ENCODE peak calls at places on chromosomes 4 and X, in five cellular contexts. T is anterior cingulate cortex, W is dermis blood vessel endothelial cell, A is psoas muscle, F is NCI-H460. P is an unnamed sample.
A peak's percentile ranks its signal among the peaks of the same experiment; 100 is the strongest.

GRCh38 chr4:125368161-125368560 is 53.4 kb downstream of the FAT4 start:
- DNase-seq in T (no peak), W (peak; percentile 66), A (no peak), F (no peak), P (no peak)

GRCh38 chr4:185721190-185721948 is 90.6 kb downstream of the SORBS2 start:
- DNase-seq in T (no peak), W (no peak), A (no peak), F (peak; percentile 5), P (no peak)

GRCh38 chr4:18840499-18840898 is 818.9 kb upstream of the LCORL start:
- DNase-seq in T (no peak), W (no peak), A (no peak), F (no peak), P (no peak)

GRCh38 chr4:136935305-136935704 is 597.0 kb downstream of the PCDH18 start:
- DNase-seq in T (no peak), W (no peak), A (no peak), F (no peak), P (no peak)

GRCh38 chrX:25858273-25858880 is 279.8 kb upstream of the MAGEB18 start:
- DNase-seq in T (no peak), W (peak; percentile 55), A (no peak), F (no peak), P (no peak)

GRCh38 chrX:65932173-65933084 is 107.5 kb downstream of the VSIG4 start:
- DNase-seq in T (no peak), W (no peak), A (no peak), F (peak; percentile 4), P (no peak)

GRCh38 chr4:80078361-80079092 is 5.5 kb upstream of the ANTXR2 start:
- DNase-seq in T (no peak), W (no peak), A (no peak), F (no peak), P (no peak)

GRCh38 chr4:99983289-99983943 is 33.3 kb upstream of the H2AZ1 start:
- DNase-seq in T (no peak), W (no peak), A (no peak), F (no peak), P (no peak)

GRCh38 chr4:176262243-176262642 is 6.8 kb downstream of the ASB5 start:
- DNase-seq in T (no peak), W (no peak), A (no peak), F (no peak), P (no peak)

GRCh38 chr4:104728380-104729122 is 233.9 kb upstream of the CXXC4 start:
- DNase-seq in T (no peak), W (no peak), A (no peak), F (peak; percentile 23), P (no peak)

GRCh38 chr4:73690051-73690744 is 50.2 kb upstream of the CXCL8 start:
- DNase-seq in T (no peak), W (no peak), A (no peak), F (no peak), P (no peak)

GRCh38 chr4:35087216-35087615 is 1157.1 kb downstream of the ARAP2 start:
- DNase-seq in T (no peak), W (no peak), A (no peak), F (no peak), P (no peak)

GRCh38 chr4:80138556-80139538 is 58.5 kb upstream of the PRDM8 start:
- DNase-seq in T (no peak), W (no peak), A (peak; percentile 17), F (no peak), P (no peak)

GRCh38 chr4:3791910-3792542 is 25.8 kb downstream of the ADRA2C start:
- DNase-seq in T (no peak), W (peak; percentile 60), A (peak; percentile 48), F (peak; percentile 16), P (no peak)

GRCh38 chrX:128287693-128288092 is 235.5 kb upstream of the ACTRT1 start:
- DNase-seq in T (no peak), W (no peak), A (no peak), F (no peak), P (no peak)